ENCODE peak calls at places on chromosomes 4 and X, in eight cellular contexts. F is H9, V is K562, I is GM23248, M is fibroblast of lung, G is HCT116, R is neural progenitor cell, U is neuronal stem cell. H is an unnamed sample.
A peak's percentile ranks its signal among the peaks of the same experiment; 100 is the strongest.

GRCh38 chrX:70979136-70979762 is 48.4 kb upstream of the SLC7A3 start:
- DNase-seq in U (no peak), R (peak; percentile 50), M (peak; percentile 48), G (no peak), V (no peak), I (peak; percentile 66), F (peak; percentile 50), H (no peak)

GRCh38 chrX:125757794-125758564 is 408.1 kb downstream of the DCAF12L2 start:
- DNase-seq in G (no peak), F (no peak), I (no peak), R (no peak), V (peak; percentile 15), U (no peak), M (no peak), H (no peak)

GRCh38 chr4:111213520-111213919 is 590.6 kb upstream of the PITX2 start:
- DNase-seq in G (no peak), M (no peak), U (no peak), I (peak; percentile 49), R (no peak), F (no peak), V (no peak), H (no peak)

GRCh38 chrX:12352922-12353321 is 214.6 kb downstream of the FRMPD4 start:
- DNase-seq in U (no peak), G (no peak), M (no peak), V (no peak), F (no peak), R (no peak), I (no peak), H (no peak)

GRCh38 chr4:126247409-126247808 is 932.7 kb downstream of the FAT4 start:
- DNase-seq in F (no peak), R (no peak), G (no peak), U (no peak), V (no peak), I (no peak), M (no peak), H (no peak)

GRCh38 chr4:133668061-133668851 is 519.2 kb downstream of the PCDH10 start:
- DNase-seq in M (no peak), R (peak; percentile 62), I (no peak), F (peak; percentile 33), U (no peak), G (no peak), V (no peak), H (no peak)

GRCh38 chr4:155777971-155778710 is 19.3 kb downstream of the GUCY1B1 start:
- DNase-seq in M (peak; percentile 96), F (no peak), I (peak; percentile 30), R (no peak), U (no peak), V (no peak), G (no peak), H (no peak)

GRCh38 chr4:13920901-13921300 is 293.4 kb upstream of the BOD1L1 start:
- DNase-seq in V (no peak), U (no peak), G (no peak), M (peak; percentile 99), I (peak; percentile 99), F (peak; percentile 73), R (no peak), H (no peak)

GRCh38 chrX:15849555-15849954 is 5.1 kb downstream of the AP1S2 start:
- DNase-seq in V (peak; percentile 9), I (peak; percentile 23), M (peak; percentile 39), U (no peak), R (peak; percentile 69), F (no peak), G (no peak), H (no peak)

GRCh38 chr4:183852910-183853555 is 52.1 kb upstream of the STOX2 start:
- DNase-seq in V (no peak), G (no peak), F (no peak), I (no peak), U (no peak), R (no peak), M (no peak), H (no peak)

GRCh38 chr4:127656047-127656680 is 23.4 kb downstream of the INTU start:
- DNase-seq in G (no peak), I (no peak), M (no peak), F (no peak), R (no peak), U (no peak), V (no peak), H (no peak)
- H3K9ac ChIP-seq in G (no peak overlapping the region), I (no peak overlapping the region), M (no peak overlapping the region), F (peak overlapping the region; percentile 50), R (no peak overlapping the region), U (no peak overlapping the region), V (peak overlapping the region; percentile 49), H (no peak overlapping the region)

DNA sequence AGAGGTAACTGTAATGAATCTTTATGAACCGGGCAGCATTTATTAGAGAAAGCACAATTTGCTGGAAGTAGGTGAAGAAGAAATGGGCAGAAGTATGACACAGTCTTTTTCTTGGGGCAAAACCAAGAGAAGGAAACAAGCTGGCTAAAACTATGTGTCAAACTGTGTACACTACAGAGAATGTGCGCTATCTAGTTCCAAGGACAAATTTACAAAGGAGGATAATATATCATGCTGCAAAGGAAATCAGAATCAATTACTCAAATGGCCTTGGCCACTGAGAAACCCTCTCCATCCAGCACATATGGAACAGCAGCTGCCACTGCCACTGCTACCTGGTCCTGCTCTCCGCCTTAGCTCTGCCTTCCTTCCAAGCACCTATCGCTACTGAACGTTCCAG is 17.1 kb upstream of the MECP2 start:
- DNase-seq in G (no peak), V (no peak), M (no peak), I (no peak), U (no peak), R (no peak), F (no peak), H (no peak)
- H3K27ac ChIP-seq in G (no peak overlapping the region), V (no peak overlapping the region), M (no peak overlapping the region), I (no peak overlapping the region), U (no peak overlapping the region), R (no peak overlapping the region), F (no peak overlapping the region), H (no peak overlapping the region)

GRCh38 chrX:68842781-68843581 is 14.2 kb downstream of the EFNB1 start:
- DNase-seq in U (no peak), V (no peak), R (no peak), I (no peak), G (no peak), F (no peak), M (peak; percentile 33), H (no peak)
- H3K9ac ChIP-seq in U (no peak overlapping the region), V (no peak overlapping the region), R (no peak overlapping the region), I (no peak overlapping the region), G (no peak overlapping the region), F (no peak overlapping the region), M (no peak overlapping the region), H (no peak overlapping the region)

DNA sequence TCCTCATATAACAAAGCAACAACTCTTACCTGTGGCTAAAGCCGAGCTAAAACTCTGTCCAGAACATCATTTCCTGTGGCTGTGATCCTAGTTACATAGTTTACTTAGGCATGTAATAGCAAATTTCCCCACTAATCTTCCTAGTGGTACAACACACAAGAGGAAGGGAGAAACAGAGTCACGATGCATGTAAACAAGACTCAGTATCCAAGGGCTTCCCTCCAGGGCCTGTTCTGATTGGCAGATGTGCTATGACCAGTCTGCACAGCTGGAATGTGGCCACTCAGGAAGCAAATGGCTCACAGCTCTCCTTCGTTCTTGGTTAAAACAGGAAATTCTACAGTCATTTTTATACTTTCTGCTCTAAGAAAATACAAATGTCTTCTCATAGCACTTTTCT is 49.2 kb upstream of the PRSS48 start:
- DNase-seq in G (no peak), I (peak; percentile 93), M (peak; percentile 71), U (no peak), V (no peak), F (no peak), R (no peak), H (no peak)
- H3K27ac ChIP-seq in G (no peak overlapping the region), I (peak overlapping the region; percentile 90), M (peak overlapping the region; percentile 88), U (no peak overlapping the region), V (no peak overlapping the region), F (no peak overlapping the region), R (no peak overlapping the region), H (no peak overlapping the region)

GRCh38 chrX:13774696-13775095 is 40.1 kb downstream of the OFD1 start:
- DNase-seq in I (no peak), U (no peak), G (no peak), M (no peak), F (no peak), R (no peak), V (no peak), H (no peak)
- H3K9ac ChIP-seq in I (no peak overlapping the region), U (no peak overlapping the region), G (no peak overlapping the region), M (no peak overlapping the region), F (no peak overlapping the region), R (no peak overlapping the region), V (no peak overlapping the region), H (no peak overlapping the region)

GRCh38 chr4:41129936-41130440 is 84.4 kb downstream of the APBB2 start:
- DNase-seq in M (no peak), R (no peak), I (no peak), V (no peak), U (no peak), F (no peak), G (no peak), H (no peak)

GRCh38 chr4:41133619-41134018 is 80.7 kb downstream of the APBB2 start:
- DNase-seq in U (no peak), F (no peak), I (no peak), G (no peak), V (no peak), R (peak; percentile 24), M (no peak), H (no peak)

GRCh38 chr4:41129128-41129754 is 85.1 kb downstream of the APBB2 start:
- DNase-seq in U (no peak), M (no peak), I (no peak), R (no peak), G (no peak), F (no peak), V (no peak), H (no peak)

GRCh38 chr4:41134581-41134980 is 79.8 kb downstream of the APBB2 start:
- DNase-seq in R (no peak), I (peak; percentile 29), G (no peak), U (no peak), V (no peak), F (no peak), M (peak; percentile 9), H (no peak)

GRCh38 chr4:41132055-41132683 is 82.2 kb downstream of the APBB2 start:
- DNase-seq in M (no peak), V (no peak), R (no peak), F (no peak), G (no peak), I (no peak), U (no peak), H (no peak)
- H3K27ac ChIP-seq in M (no peak overlapping the region), V (no peak overlapping the region), R (no peak overlapping the region), F (no peak overlapping the region), G (no peak overlapping the region), I (no peak overlapping the region), U (no peak overlapping the region), H (no peak overlapping the region)